ENCODE peak calls at places on chromosomes 6 and 20, in four cellular contexts. E is SK-N-SH, B is psoas muscle, V is left lung. F is an unnamed sample.
A peak's percentile ranks its signal among the peaks of the same experiment; 100 is the strongest.

GRCh38 chr20:63049191-63049518 is 42.4 kb upstream of the BHLHE23 start:
- DNase-seq in E (no peak), B (no peak), V (peak; percentile 37), F (no peak)

GRCh38 chr20:63316502-63316921 is 23.5 kb downstream of the COL20A1 start:
- DNase-seq in E (no peak), B (peak; percentile 8), V (peak; percentile 59), F (no peak)

GRCh38 chr20:20450461-20451027 is 82.6 kb downstream of the INSM1 start:
- DNase-seq in E (peak; percentile 53), B (no peak), V (no peak), F (no peak)

GRCh38 chr6:4607793-4608192 is 168.4 kb upstream of the CDYL start:
- DNase-seq in E (no peak), B (no peak), V (no peak), F (no peak)

GRCh38 chr20:59269396-59270025 is 30.9 kb upstream of the EDN3 start:
- DNase-seq in E (peak; percentile 25), B (no peak), V (no peak), F (no peak)

GRCh38 chr6:29651413-29652197 is 5.3 kb upstream of the MOG start:
- DNase-seq in E (peak; percentile 54), B (no peak), V (no peak), F (no peak)

GRCh38 chr20:58514321-58515239 is 619 bp downstream of the APCDD1L start:
- DNase-seq in E (no peak), B (no peak), V (no peak), F (no peak)

GRCh38 chr6:46296586-46296985 is 125.8 kb upstream of the ENPP5 start:
- DNase-seq in E (no peak), B (no peak), V (no peak), F (no peak)

GRCh38 chr6:36285797-36286196 is 15.9 kb downstream of the PNPLA1 start:
- DNase-seq in E (no peak), B (no peak), V (no peak), F (no peak)

GRCh38 chr20:25270829-25271251 is 23.0 kb downstream of the PYGB start:
- DNase-seq in E (no peak), B (peak; percentile 6), V (no peak), F (no peak)

GRCh38 chr6:169263836-169264608 is 10.4 kb upstream of the THBS2 start:
- DNase-seq in E (peak; percentile 78), B (no peak), V (no peak), F (no peak)

GRCh38 chr6:225121-225721 is 67.1 kb upstream of the DUSP22 start:
- DNase-seq in E (no peak), B (no peak), V (peak; percentile 80), F (peak; percentile 57)

GRCh38 chr6:164021589-164022290 is 607.2 kb downstream of the QKI start:
- DNase-seq in E (peak; percentile 22), B (no peak), V (no peak), F (no peak)

GRCh38 chr20:3865887-3866407 is 19.3 kb downstream of the MAVS start:
- DNase-seq in E (no peak), B (no peak), V (no peak), F (no peak)

GRCh38 chr20:59482581-59483187 is 121.7 kb upstream of the PHACTR3 start:
- DNase-seq in E (peak; percentile 10), B (no peak), V (no peak), F (no peak)

GRCh38 chr20:58891686-58892125 is 39.2 kb downstream of the GNAS start:
- DNase-seq in E (peak; percentile 82), B (peak; percentile 53), V (peak; percentile 74), F (no peak)

GRCh38 chr20:11376998-11377397 is 540.7 kb upstream of the BTBD3 start:
- DNase-seq in E (no peak), B (no peak), V (no peak), F (no peak)

GRCh38 chr6:46217671-46218131 is 46.9 kb upstream of the ENPP5 start:
- DNase-seq in E (no peak), B (no peak), V (no peak), F (peak; percentile 84)

GRCh38 chr20:48904566-48905321 is 16.8 kb upstream of the ARFGEF2 start:
- DNase-seq in E (peak; percentile 68), B (peak; percentile 36), V (no peak), F (no peak)

GRCh38 chr20:5463007-5463686 is 146.4 kb upstream of the PROKR2 start:
- DNase-seq in E (no peak), B (no peak), V (no peak), F (no peak)

GRCh38 chr20:967796-968742 is 34.0 kb downstream of the RSPO4 start:
- DNase-seq in E (peak; percentile 62), B (no peak), V (no peak), F (no peak)

GRCh38 chr6:11711644-11711993 is 67.0 kb downstream of the ADTRP start:
- DNase-seq in E (no peak), B (no peak), V (no peak), F (no peak)

GRCh38 chr6:10837009-10837691 is 1.2 kb downstream of the MAK start:
- DNase-seq in E (peak; percentile 58), B (peak; percentile 16), V (peak; percentile 84), F (no peak)

DNA sequence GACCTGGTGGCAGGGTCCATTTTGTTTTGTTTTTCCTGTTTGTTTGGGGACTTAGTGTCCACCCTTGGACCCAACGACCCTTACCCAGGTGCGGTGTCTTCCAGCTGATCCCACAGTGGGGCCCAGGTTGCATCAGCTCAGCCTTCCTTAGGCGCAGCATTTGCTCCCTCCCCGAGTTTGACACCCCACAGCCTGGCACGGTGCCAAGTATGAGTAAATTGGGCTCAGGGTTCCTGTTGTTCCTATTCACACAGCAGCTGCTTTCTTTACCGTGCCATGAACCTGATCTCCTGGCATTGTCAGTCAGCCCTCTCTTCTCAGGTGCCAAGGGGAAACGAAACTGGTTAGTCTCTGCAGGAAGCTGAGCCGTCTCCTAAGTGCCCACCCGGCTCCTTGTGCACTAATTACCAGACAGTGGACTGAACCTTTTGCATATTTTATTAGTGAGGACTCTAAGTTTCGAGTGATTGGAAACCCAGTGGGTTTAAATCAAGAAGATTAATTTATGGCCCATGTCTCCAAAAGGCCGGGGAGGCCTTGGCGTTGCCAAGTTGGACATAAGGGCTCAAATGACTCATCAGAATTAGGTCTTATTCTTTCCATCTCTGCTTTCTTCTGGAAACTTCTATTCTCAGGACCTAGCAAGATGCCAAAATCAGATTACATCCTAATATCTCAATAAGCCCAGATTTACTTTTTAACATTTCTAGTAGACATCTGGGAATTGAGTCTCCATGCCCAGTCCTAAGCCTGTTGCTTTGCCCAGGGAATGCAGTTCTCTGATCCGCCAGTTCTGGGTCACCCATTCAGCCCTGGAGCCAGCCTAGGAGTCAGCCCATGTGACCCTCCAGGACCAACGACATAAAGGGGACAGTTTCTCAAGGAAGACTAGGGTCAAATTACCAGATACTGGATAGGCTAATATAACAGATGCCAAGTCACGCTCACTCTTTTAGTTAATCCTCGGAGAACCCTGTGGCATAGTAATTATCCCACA is 68.8 kb downstream of the TSHZ2 start:
- DNase-seq in E (no peak), B (peak; percentile 58), V (no peak), F (no peak)
- H3K27ac ChIP-seq in E (no peak overlapping the region), B (no peak overlapping the region), V (no peak overlapping the region), F (peak overlapping the region; percentile 26)

GRCh38 chr6:14118091-14118439 is 493 bp downstream of the CD83 start:
- DNase-seq in E (no peak), B (no peak), V (no peak), F (no peak)
- H3K27ac ChIP-seq in E (no peak overlapping the region), B (no peak overlapping the region), V (no peak overlapping the region), F (peak overlapping the region; percentile 50)

GRCh38 chr6:82396964-82397761 is 33.5 kb downstream of the TPBG start:
- DNase-seq in E (no peak), B (no peak), V (no peak), F (no peak)

DNA sequence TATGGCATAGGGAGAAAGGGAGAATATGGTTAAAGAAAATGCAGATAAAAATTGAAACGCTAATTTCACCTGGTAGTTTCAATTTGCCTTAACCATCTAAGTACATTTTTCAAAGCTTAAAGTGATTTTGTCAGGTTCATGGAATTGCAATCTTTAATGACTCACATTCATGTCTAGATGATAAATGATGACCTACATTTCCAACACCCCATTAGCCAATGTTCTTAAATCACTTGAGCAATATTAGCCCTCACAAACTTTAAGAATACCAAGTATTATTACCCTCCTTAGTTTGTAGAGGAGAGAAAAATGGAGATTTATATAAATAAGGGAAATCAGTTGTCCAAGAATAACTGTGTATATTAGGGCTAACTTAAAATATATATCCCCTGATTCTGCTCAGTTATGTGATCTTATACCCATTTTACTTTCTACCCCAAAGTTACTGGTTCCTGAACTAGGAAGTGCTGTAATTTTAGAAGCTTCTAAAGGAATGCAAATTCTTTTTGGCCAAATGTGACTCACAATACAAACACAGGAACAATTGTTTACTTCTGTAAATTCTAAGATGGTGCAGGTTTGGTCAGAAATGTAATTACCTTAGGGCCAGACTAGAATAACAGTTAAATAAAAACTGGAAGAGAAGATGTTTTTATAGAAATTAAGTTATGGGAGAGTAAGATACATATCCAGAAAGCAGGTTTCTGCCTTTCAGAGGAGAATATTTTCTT is 34.5 kb downstream of the TPBG start:
- DNase-seq in E (no peak), B (no peak), V (no peak), F (no peak)
- H3K27ac ChIP-seq in E (peak overlapping the region; percentile 85), B (no peak overlapping the region), V (no peak overlapping the region), F (no peak overlapping the region)

GRCh38 chr6:43963877-43964658 is 163.2 kb downstream of the MRPL14 start:
- DNase-seq in E (no peak), B (no peak), V (no peak), F (peak; percentile 52)

GRCh38 chr6:43964659-43965570 is 162.3 kb downstream of the MRPL14 start:
- DNase-seq in E (no peak), B (no peak), V (no peak), F (peak; percentile 48)

GRCh38 chr6:43966806-43967575 is 160.3 kb downstream of the MRPL14 start:
- DNase-seq in E (no peak), B (no peak), V (no peak), F (peak; percentile 34)

GRCh38 chr6:43966374-43966658 is 160.9 kb downstream of the MRPL14 start:
- DNase-seq in E (no peak), B (no peak), V (no peak), F (peak; percentile 9)

GRCh38 chr6:43965628-43966373 is 161.5 kb downstream of the MRPL14 start:
- DNase-seq in E (no peak), B (no peak), V (no peak), F (peak; percentile 9)
- H3K27ac ChIP-seq in E (no peak overlapping the region), B (no peak overlapping the region), V (no peak overlapping the region), F (no peak overlapping the region)

F was measured in right atrium auricular region.